ENCODE peak calls at places on chromosomes 12 and 14, in five cellular contexts. One of them, this sample, is unnamed.

GRCh38 chr14:104931323-104931770 is 6.7 kb downstream of the PLD4 start:
- DNase-seq in K562: no peak
- DNase-seq in HepG2: no peak
- DNase-seq in GM12878: no peak
- DNase-seq in H1: no peak
- DNase-seq in this sample: no peak

GRCh38 chr14:75280831-75281690 is 2.4 kb downstream of the FOS start:
- DNase-seq in K562: no peak
- DNase-seq in HepG2: no peak
- DNase-seq in H1: no peak
- DNase-seq in GM12878: no peak
- DNase-seq in this sample: no peak

GRCh38 chr14:104387385-104388010 is 192.1 kb upstream of the C14orf180 start:
- DNase-seq in K562: no peak
- DNase-seq in GM12878: no peak
- DNase-seq in HepG2: no peak
- DNase-seq in H1: no peak
- DNase-seq in this sample: no peak

GRCh38 chr14:96362071-96362964 is 823 bp downstream of the ATG2B start:
- DNase-seq in K562: peak
- DNase-seq in HepG2: peak
- DNase-seq in H1: no peak
- DNase-seq in GM12878: peak
- DNase-seq in this sample: peak

GRCh38 chr14:88037270-88037669 is 32.3 kb downstream of the GPR65 start:
- DNase-seq in GM12878: no peak
- DNase-seq in H1: no peak
- DNase-seq in HepG2: no peak
- DNase-seq in K562: no peak
- DNase-seq in this sample: peak

GRCh38 chr14:64170190-64170589 is 124.0 kb downstream of the ESR2 start:
- DNase-seq in GM12878: peak
- DNase-seq in K562: no peak
- DNase-seq in H1: no peak
- DNase-seq in HepG2: no peak
- DNase-seq in this sample: no peak

GRCh38 chr12:89507015-89507824 is 17.4 kb downstream of the GALNT4 start:
- DNase-seq in H1: no peak
- DNase-seq in GM12878: no peak
- DNase-seq in HepG2: peak
- DNase-seq in K562: no peak
- DNase-seq in this sample: no peak

GRCh38 chr14:31420013-31420318 is 384 bp downstream of the HEATR5A start:
- DNase-seq in K562: peak
- DNase-seq in GM12878: no peak
- DNase-seq in H1: peak
- DNase-seq in HepG2: peak
- DNase-seq in this sample: peak

GRCh38 chr12:121688966-121689365 is 19.5 kb upstream of the MORN3 start:
- DNase-seq in HepG2: peak
- DNase-seq in H1: no peak
- DNase-seq in GM12878: no peak
- DNase-seq in K562: no peak
- DNase-seq in this sample: no peak

GRCh38 chr12:121693155-121693554 is 19.4 kb upstream of the TMEM120B start:
- DNase-seq in HepG2: no peak
- DNase-seq in GM12878: no peak
- DNase-seq in H1: no peak
- DNase-seq in K562: no peak
- DNase-seq in this sample: no peak

GRCh38 chr12:121689430-121689829 is 20.0 kb upstream of the MORN3 start:
- DNase-seq in H1: no peak
- DNase-seq in GM12878: no peak
- DNase-seq in K562: no peak
- DNase-seq in HepG2: no peak
- DNase-seq in this sample: no peak
- H3K4me3 ChIP-seq in H1: no peak
- H3K4me3 ChIP-seq in GM12878: no peak
- H3K4me3 ChIP-seq in K562: no peak
- H3K4me3 ChIP-seq in HepG2: no peak
- H3K4me3 ChIP-seq in this sample: no peak

DNA sequence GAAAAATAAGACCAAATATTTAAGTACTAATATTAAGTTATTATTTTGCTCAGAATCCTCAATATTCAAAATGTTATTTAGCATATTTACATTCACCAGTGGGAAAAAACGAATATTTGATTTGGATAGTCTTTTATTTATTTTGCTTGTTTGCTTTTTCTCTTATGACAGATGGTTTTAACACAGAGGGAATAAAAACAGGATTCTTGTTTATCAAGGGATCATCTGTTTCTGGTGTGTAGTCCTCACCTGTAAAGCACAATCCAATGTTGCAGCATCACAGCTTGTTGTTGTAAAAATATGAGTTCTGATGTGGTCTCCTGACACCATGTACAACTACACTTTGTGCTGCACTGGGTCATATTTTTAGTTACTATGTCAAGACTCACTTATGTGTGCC is 103.9 kb downstream of the AVPR1A start:
- DNase-seq in K562: no peak
- DNase-seq in GM12878: no peak
- DNase-seq in HepG2: no peak
- DNase-seq in H1: no peak
- DNase-seq in this sample: no peak
- H3K27ac ChIP-seq in K562: no peak
- H3K27ac ChIP-seq in GM12878: no peak
- H3K27ac ChIP-seq in HepG2: no peak
- H3K27ac ChIP-seq in H1: no peak
- H3K27ac ChIP-seq in this sample: no peak

GRCh38 chr12:115160290-115161108 is 476.5 kb upstream of the TBX3 start:
- DNase-seq in K562: no peak
- DNase-seq in GM12878: no peak
- DNase-seq in HepG2: no peak
- DNase-seq in H1: no peak
- DNase-seq in this sample: no peak
- TF ChIP-seq CREB1 in K562: no peak
- TF ChIP-seq CREB1 in GM12878: no peak
- TF ChIP-seq CREB1 in HepG2: no peak
- TF ChIP-seq CREB1 in H1: no peak
- TF ChIP-seq CREB1 in this sample: no peak

GRCh38 chr12:112907415-112908157 is 824 bp downstream of the OAS1 start:
- DNase-seq in HepG2: no peak
- DNase-seq in K562: no peak
- DNase-seq in GM12878: peak
- DNase-seq in H1: no peak
- DNase-seq in this sample: no peak
- H3K4me3 ChIP-seq in HepG2: peak
- H3K4me3 ChIP-seq in K562: no peak
- H3K4me3 ChIP-seq in GM12878: peak
- H3K4me3 ChIP-seq in H1: no peak
- H3K4me3 ChIP-seq in this sample: no peak

DNA sequence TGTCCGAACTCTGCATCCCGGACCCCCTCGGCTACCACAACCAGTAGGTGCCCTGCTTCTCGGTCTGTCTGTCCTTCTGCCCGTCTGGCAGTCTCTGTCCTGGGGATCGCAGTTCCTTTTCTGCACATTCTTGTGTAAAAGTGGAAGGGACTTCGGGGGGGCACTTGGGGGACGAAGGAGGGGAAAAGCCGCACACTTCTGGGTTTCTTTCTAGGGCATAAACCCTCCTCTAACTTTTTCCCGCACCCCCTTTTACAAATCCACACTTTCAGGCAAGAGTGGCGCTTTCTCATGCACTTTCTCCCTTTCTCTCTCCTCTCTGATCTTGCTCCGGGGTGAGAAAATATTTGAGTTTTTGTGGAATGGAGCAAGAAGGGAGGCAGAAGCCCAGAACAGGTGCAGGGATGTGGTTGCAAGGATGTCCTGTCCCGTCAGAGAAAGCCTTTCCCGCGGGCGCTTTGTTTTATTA is 506 bp downstream of the ESRRB start:
- DNase-seq in K562: no peak
- DNase-seq in GM12878: no peak
- DNase-seq in H1: no peak
- DNase-seq in HepG2: no peak
- DNase-seq in this sample: no peak
- H3K27ac ChIP-seq in K562: no peak
- H3K27ac ChIP-seq in GM12878: no peak
- H3K27ac ChIP-seq in H1: no peak
- H3K27ac ChIP-seq in HepG2: no peak
- H3K27ac ChIP-seq in this sample: no peak

GRCh38 chr12:11814362-11814761 is 164.9 kb downstream of the ETV6 start:
- DNase-seq in GM12878: no peak
- DNase-seq in HepG2: peak
- DNase-seq in K562: no peak
- DNase-seq in H1: no peak
- DNase-seq in this sample: no peak

GRCh38 chr12:11813422-11813813 is 163.9 kb downstream of the ETV6 start:
- DNase-seq in HepG2: no peak
- DNase-seq in K562: no peak
- DNase-seq in H1: no peak
- DNase-seq in GM12878: no peak
- DNase-seq in this sample: peak

GRCh38 chr12:11810962-11811361 is 161.5 kb downstream of the ETV6 start:
- DNase-seq in H1: no peak
- DNase-seq in GM12878: no peak
- DNase-seq in K562: no peak
- DNase-seq in HepG2: no peak
- DNase-seq in this sample: no peak

GRCh38 chr12:11815397-11815796 is 165.9 kb downstream of the ETV6 start:
- DNase-seq in GM12878: no peak
- DNase-seq in HepG2: no peak
- DNase-seq in K562: no peak
- DNase-seq in H1: no peak
- DNase-seq in this sample: no peak

DNA sequence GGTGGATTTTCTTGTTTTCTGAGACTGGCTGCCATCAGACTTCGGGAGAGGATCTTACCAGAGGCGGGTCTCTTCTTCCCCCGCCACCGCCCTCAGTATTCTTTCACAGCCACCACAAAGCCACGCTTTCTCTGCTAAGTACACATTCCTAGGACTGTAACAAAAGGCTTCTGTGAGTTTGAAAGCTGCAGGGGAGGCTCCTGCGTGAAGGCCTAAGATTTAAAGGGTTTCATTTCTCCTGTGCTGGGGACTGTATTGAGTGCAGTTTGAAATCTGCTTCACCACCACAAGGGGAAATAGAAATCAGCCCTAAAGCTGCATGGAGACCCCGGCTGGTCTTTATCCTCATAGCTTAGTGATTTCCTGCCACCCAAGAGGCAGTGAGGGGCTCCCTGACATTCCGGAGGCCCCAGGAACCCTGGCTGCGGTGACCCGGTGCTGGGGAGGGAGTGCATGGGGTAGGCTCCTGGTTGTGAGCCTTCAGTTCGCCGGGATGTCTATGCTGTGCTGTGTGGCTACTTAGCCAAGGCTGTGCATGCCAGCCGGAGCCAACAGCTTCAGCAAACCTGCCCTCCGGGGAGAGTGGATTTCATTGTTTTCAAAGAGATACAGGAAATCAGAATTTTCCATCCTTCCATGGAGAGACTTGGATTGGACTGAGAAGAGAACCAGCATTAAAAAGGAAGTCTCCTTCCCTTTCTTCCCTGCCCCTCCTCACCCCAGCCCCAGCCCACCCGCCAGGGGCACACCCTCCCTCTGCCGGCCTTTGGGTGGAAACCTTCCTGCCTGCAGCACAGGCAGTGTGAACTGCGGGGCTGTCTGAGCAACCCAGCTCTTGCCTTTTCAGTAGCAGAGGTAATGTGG is 163.3 kb downstream of the ETV6 start:
- DNase-seq in HepG2: peak
- DNase-seq in K562: no peak
- DNase-seq in GM12878: no peak
- DNase-seq in H1: peak
- DNase-seq in this sample: peak
- TF ChIP-seq CREB1 in HepG2: no peak
- TF ChIP-seq CREB1 in K562: no peak
- TF ChIP-seq CREB1 in GM12878: no peak
- TF ChIP-seq CREB1 in H1: no peak
- TF ChIP-seq CREB1 in this sample: no peak

GRCh38 chr14:38252066-38252710 is 3.7 kb downstream of the CLEC14A start:
- DNase-seq in H1: no peak
- DNase-seq in K562: no peak
- DNase-seq in HepG2: no peak
- DNase-seq in GM12878: no peak
- DNase-seq in this sample: no peak
- H3K4me3 ChIP-seq in H1: no peak
- H3K4me3 ChIP-seq in K562: no peak
- H3K4me3 ChIP-seq in HepG2: no peak
- H3K4me3 ChIP-seq in GM12878: no peak
- H3K4me3 ChIP-seq in this sample: no peak

GRCh38 chr14:72634910-72635647 is 258.8 kb downstream of the DPF3 start:
- DNase-seq in K562: no peak
- DNase-seq in H1: peak
- DNase-seq in GM12878: peak
- DNase-seq in HepG2: no peak
- DNase-seq in this sample: peak
- H3K27ac ChIP-seq in K562: no peak
- H3K27ac ChIP-seq in H1: no peak
- H3K27ac ChIP-seq in GM12878: no peak
- H3K27ac ChIP-seq in HepG2: no peak
- H3K27ac ChIP-seq in this sample: no peak

GRCh38 chr12:111339306-111339938 is 29.5 kb downstream of the PHETA1 start:
- DNase-seq in H1: no peak
- DNase-seq in GM12878: no peak
- DNase-seq in HepG2: no peak
- DNase-seq in K562: no peak
- DNase-seq in this sample: no peak
- TF ChIP-seq CREB1 in H1: no peak
- TF ChIP-seq CREB1 in GM12878: no peak
- TF ChIP-seq CREB1 in HepG2: no peak
- TF ChIP-seq CREB1 in K562: no peak
- TF ChIP-seq CREB1 in this sample: no peak

DNA sequence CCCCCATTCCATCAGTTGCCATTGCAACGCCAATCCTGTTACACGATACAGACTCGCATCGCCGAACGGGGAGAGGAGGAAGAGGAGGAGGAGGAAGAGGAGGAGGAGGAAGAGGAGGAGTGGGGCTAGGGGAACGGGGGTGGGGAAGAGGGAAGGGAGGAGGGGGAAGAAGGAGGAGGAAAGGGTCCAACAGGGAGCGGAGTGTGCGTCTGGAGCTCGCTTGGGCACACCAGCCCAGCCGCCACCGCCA is 241 bp downstream of the MDGA2 start:
- DNase-seq in K562: no peak
- DNase-seq in GM12878: no peak
- DNase-seq in H1: no peak
- DNase-seq in HepG2: no peak
- DNase-seq in this sample: no peak
- H3K4me3 ChIP-seq in K562: no peak
- H3K4me3 ChIP-seq in GM12878: no peak
- H3K4me3 ChIP-seq in H1: peak
- H3K4me3 ChIP-seq in HepG2: no peak
- H3K4me3 ChIP-seq in this sample: peak

This sample was measured in GM23338.